ENCODE peak calls at places on chromosomes 13 and 19, in seven cellular contexts. S is HCT116, M is H1, J is ovary, L is adrenal gland, O is uterus, Z is Peyer's patch. T is an unnamed sample.

GRCh38 chr19:18736415-18737336 is 53.2 kb downstream of the CRTC1 start:
- DNase-seq in S (no peak), M (no peak), J (no peak), Z (no peak), L (peak), O (no peak), T (no peak)

GRCh38 chr19:16421982-16422381 is 49.8 kb downstream of the EPS15L1 start:
- DNase-seq in L (no peak), J (no peak), O (no peak), S (no peak), M (no peak), Z (no peak), T (no peak)

GRCh38 chr13:108922108-108922507 is 292.7 kb downstream of the MYO16 start:
- DNase-seq in O (no peak), L (no peak), S (no peak), Z (no peak), J (no peak), M (no peak), T (no peak)

GRCh38 chr13:44667950-44668349 is 91.8 kb upstream of the TSC22D1 start:
- DNase-seq in S (no peak), Z (no peak), J (no peak), O (no peak), M (no peak), L (no peak), T (no peak)

GRCh38 chr13:109773276-109773675 is 13.1 kb downstream of the IRS2 start:
- DNase-seq in S (no peak), J (no peak), O (no peak), M (no peak), Z (no peak), L (peak), T (no peak)

GRCh38 chr13:50635504-50635903 is 208.0 kb downstream of the DLEU7 start:
- DNase-seq in M (no peak), S (no peak), O (peak), J (peak), Z (peak), L (peak), T (peak)

GRCh38 chr19:53182202-53182601 is 11.0 kb downstream of the ZNF665 start:
- DNase-seq in O (no peak), Z (no peak), M (no peak), L (no peak), J (no peak), S (no peak), T (no peak)

GRCh38 chr19:27657271-27658051 is 1555.5 kb downstream of the UQCRFS1 start:
- DNase-seq in S (no peak), J (no peak), M (no peak), O (no peak), Z (no peak), L (no peak), T (no peak)

GRCh38 chr13:46595136-46595917 is 42.4 kb downstream of the LRCH1 start:
- DNase-seq in J (no peak), S (no peak), O (peak), L (no peak), Z (peak), M (no peak), T (no peak)

GRCh38 chr13:29515372-29515771 is 80.1 kb downstream of the SLC7A1 start:
- DNase-seq in M (no peak), S (no peak), J (no peak), L (no peak), O (no peak), Z (no peak), T (no peak)

GRCh38 chr13:33016414-33017409 is at the start of gene KL:
- DNase-seq in Z (no peak), J (no peak), S (no peak), M (peak), L (peak), O (no peak), T (peak)

GRCh38 chr19:50703915-50704548 is 15.6 kb downstream of the SHANK1 start:
- DNase-seq in Z (no peak), M (no peak), O (no peak), S (peak), L (no peak), J (no peak), T (no peak)

GRCh38 chr19:42401365-42402303 is 11.5 kb upstream of the CNFN start:
- DNase-seq in O (peak), Z (peak), S (no peak), J (peak), M (peak), L (peak), T (peak)

GRCh38 chr19:42406111-42406510 is 16.0 kb upstream of the CNFN start:
- DNase-seq in O (no peak), S (no peak), J (no peak), Z (no peak), L (no peak), M (no peak), T (no peak)

GRCh38 chr19:42403586-42403985 is 13.5 kb upstream of the CNFN start:
- DNase-seq in S (no peak), J (no peak), Z (no peak), O (no peak), M (no peak), L (no peak), T (no peak)

GRCh38 chr19:42400404-42400803 is 10.3 kb upstream of the CNFN start:
- DNase-seq in O (no peak), J (no peak), L (no peak), M (no peak), S (no peak), Z (no peak), T (no peak)

DNA sequence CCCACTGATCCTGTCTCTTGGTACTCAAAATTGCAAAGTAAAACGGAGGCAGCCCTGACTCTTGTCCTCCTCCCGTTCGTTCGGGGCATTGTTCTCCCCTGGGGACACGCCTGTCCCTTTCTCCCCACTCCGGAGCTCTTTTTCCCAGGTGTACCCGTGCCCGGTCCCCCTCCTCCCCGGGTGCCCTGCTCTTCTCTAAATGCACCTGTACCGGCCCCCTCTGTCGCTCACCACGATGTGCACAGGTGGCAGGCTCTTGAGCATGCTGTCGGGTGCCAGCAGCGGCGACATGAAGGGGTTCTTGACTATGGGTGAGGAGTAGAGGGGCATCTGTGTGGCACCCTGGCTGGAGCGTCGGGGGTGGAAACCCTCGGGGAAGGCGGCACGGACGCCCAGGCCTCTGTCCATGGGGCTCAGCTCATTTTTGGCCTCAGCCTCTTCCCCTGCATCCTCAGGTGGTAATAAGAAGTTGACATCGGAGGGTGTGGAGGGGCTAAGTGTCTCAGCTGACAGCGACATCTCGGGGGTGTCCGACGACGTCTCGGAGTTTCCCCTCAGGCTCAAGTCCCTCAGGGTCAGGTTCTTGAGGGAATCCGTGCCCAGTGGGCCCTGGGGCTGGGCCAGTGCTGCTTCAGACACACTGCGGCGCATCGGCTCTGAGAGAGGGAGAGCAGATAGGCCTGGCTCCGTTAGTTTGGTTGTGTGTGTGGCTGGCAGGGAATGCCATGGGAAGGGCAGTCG is 12.4 kb upstream of the CNFN start:
- DNase-seq in Z (no peak), O (no peak), J (no peak), M (no peak), L (no peak), S (no peak), T (no peak)
- H3K4me3 ChIP-seq in Z (peak), O (peak), J (no peak), M (peak), L (no peak), S (peak), T (peak)

DNA sequence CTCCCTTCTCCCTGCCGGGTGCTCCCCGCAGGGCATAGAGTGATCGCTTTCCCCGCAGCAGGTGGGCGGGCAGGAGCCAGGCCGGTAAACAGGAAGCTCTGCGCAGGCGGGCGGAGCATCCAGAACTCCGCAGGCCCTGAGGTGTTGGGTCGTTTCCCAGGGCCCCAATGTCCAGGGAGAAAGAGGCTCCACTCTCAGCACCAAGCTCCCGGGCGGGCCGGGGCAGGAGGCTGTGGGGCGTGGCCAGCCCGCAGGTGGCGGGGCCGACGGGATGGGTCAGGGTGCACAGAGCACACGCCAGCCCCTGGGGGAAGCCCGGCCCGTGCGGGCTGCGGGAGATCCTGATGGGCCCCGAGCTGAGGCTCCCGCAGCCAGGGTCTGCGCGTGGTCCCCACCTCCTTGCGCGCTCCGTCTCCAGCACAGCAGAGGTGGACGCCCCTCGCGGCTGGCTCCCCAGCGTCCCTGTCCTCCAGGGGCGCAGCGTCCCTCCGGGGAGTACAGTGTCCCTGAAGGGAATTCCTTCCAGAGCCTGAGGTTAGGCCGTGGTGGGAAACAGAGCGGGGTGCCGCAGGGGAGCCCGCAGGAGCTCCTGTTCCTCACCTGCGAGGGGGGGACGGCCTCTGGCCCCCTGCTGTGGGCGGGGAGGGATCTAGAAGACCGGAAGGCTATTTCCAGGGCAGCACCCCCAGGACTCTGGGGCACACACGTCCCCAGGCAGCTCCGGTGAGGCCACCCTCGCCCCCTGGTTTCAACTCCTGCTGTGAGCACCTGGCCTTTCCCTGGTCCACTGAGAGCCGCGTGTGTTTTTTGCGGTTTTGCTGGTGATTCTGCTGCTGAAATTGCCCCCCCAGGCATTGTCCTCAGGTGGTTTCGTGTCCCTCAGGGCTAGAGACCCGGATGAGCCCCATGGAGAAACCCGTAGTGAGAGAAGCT is 12.2 kb downstream of the PIP5K1C start:
- DNase-seq in L (no peak), J (no peak), M (no peak), S (no peak), Z (peak), O (peak), T (no peak)
- TF ChIP-seq POLR2A in L (no peak), J (no peak), M (no peak), S (no peak), Z (no peak), O (no peak), T (no peak)

GRCh38 chr19:2051771-2052704 is 994 bp upstream of the MKNK2 start:
- DNase-seq in M (no peak), J (peak), O (peak), L (peak), Z (peak), S (no peak), T (peak)
- H3K4me3 ChIP-seq in M (no peak), J (peak), O (peak), L (no peak), Z (peak), S (peak), T (peak)

GRCh38 chr19:35040826-35041547 is 534 bp upstream of the HPN start:
- DNase-seq in S (no peak), J (peak), Z (peak), O (peak), L (peak), M (peak), T (peak)

GRCh38 chr19:35041548-35042055 is at the start of gene HPN:
- DNase-seq in J (no peak), Z (no peak), S (no peak), M (peak), L (no peak), O (no peak), T (no peak)

GRCh38 chr19:35043906-35044305 is 2.4 kb downstream of the HPN start:
- DNase-seq in Z (no peak), J (no peak), O (no peak), L (no peak), S (no peak), M (no peak), T (no peak)

GRCh38 chr19:35042954-35043604 is 1.6 kb downstream of the HPN start:
- DNase-seq in M (no peak), Z (no peak), S (no peak), J (no peak), O (no peak), L (no peak), T (no peak)

DNA sequence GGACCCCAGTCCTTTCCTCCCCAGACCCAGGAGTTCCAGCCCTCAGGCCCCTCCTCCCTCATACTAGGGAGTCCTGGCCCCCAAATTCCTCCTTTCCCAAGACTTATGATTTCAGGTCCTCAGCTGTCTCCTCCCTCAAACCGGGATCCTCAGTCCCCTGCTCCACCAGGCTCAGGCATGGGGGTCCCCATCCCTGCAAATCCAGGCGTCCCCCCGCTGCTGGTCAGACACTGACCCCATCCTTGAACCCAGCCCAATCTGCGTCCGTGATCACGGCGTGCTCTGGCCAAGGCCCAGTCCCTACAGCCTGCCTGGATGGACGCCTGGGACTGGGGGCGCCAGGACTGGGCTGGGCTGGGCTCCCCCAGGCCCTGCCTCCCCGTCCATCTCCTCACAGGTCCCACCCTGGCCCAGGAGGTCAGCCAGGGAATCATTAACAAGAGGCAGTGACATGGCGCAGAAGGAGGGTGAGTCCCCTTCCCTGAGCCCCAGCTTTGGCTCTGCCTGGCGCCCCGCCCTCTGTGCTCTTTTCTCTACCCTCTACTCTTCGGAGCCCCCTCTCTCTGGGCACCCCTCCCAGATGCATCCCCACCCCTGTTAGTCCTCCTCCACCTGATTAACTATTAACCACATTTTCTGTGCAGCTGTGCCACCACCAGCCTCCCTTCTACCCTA is 672 bp downstream of the HPN start:
- DNase-seq in Z (no peak), L (no peak), S (no peak), J (peak), M (no peak), O (no peak), T (no peak)
- TF ChIP-seq POLR2A in Z (no peak), L (no peak), S (no peak), J (no peak), M (no peak), O (no peak), T (no peak)

GRCh38 chr13:107091386-107091785 is 523.4 kb upstream of the ARGLU1 start:
- DNase-seq in J (no peak), L (no peak), Z (no peak), O (no peak), S (no peak), M (no peak), T (no peak)
- H3K4me3 ChIP-seq in J (no peak), L (no peak), Z (no peak), O (no peak), S (no peak), M (no peak), T (no peak)

T was measured in heart left ventricle.